ENCODE peak calls at places on chromosome 21, in ten cellular contexts. One of them, this sample, is unnamed.

GRCh38 chr21:25710550-25710949 is 24.2 kb downstream of the ATP5PF start:
- DNase-seq in frontal cortex: no peak
- DNase-seq in GM04503: no peak
- DNase-seq in stimulated activated CD8-positive, alpha-beta memory T cell treated with anti-CD3 and anti-CD28 coated beads, Interleukin-4, amount 100 ng/mL, for 1 hour: no peak
- DNase-seq in NCI-H1092: no peak
- DNase-seq in posterior cingulate gyrus: no peak
- DNase-seq in activated T-helper 1 cell treated with anti-CD3 and anti-CD28 coated beads, Interleukin-2, amount 50 U/mL, for 16 hours: no peak
- DNase-seq in AG09309: no peak
- DNase-seq in naive thymus-derived CD4-positive, alpha-beta T cell: no peak
- DNase-seq in Jurkat, Clone E6-1: no peak
- DNase-seq in this sample: no peak

GRCh38 chr21:43027846-43028731 is 47.5 kb downstream of the CBS start:
- DNase-seq in frontal cortex: no peak
- DNase-seq in GM04503: no peak
- DNase-seq in stimulated activated CD8-positive, alpha-beta memory T cell treated with anti-CD3 and anti-CD28 coated beads, Interleukin-4, amount 100 ng/mL, for 1 hour: no peak
- DNase-seq in NCI-H1092: no peak
- DNase-seq in posterior cingulate gyrus: no peak
- DNase-seq in activated T-helper 1 cell treated with anti-CD3 and anti-CD28 coated beads, Interleukin-2, amount 50 U/mL, for 16 hours: no peak
- DNase-seq in AG09309: no peak
- DNase-seq in naive thymus-derived CD4-positive, alpha-beta T cell: no peak
- DNase-seq in Jurkat, Clone E6-1: no peak
- DNase-seq in this sample: no peak

GRCh38 chr21:45033791-45034555 is 40.4 kb upstream of the ADARB1 start:
- DNase-seq in frontal cortex: no peak
- DNase-seq in GM04503: peak
- DNase-seq in stimulated activated CD8-positive, alpha-beta memory T cell treated with anti-CD3 and anti-CD28 coated beads, Interleukin-4, amount 100 ng/mL, for 1 hour: no peak
- DNase-seq in NCI-H1092: no peak
- DNase-seq in posterior cingulate gyrus: no peak
- DNase-seq in activated T-helper 1 cell treated with anti-CD3 and anti-CD28 coated beads, Interleukin-2, amount 50 U/mL, for 16 hours: no peak
- DNase-seq in AG09309: peak
- DNase-seq in naive thymus-derived CD4-positive, alpha-beta T cell: no peak
- DNase-seq in Jurkat, Clone E6-1: no peak
- DNase-seq in this sample: no peak

GRCh38 chr21:46160563-46161179 is 5.3 kb upstream of the FTCD start:
- DNase-seq in frontal cortex: no peak
- DNase-seq in GM04503: no peak
- DNase-seq in stimulated activated CD8-positive, alpha-beta memory T cell treated with anti-CD3 and anti-CD28 coated beads, Interleukin-4, amount 100 ng/mL, for 1 hour: no peak
- DNase-seq in NCI-H1092: no peak
- DNase-seq in posterior cingulate gyrus: no peak
- DNase-seq in activated T-helper 1 cell treated with anti-CD3 and anti-CD28 coated beads, Interleukin-2, amount 50 U/mL, for 16 hours: no peak
- DNase-seq in AG09309: no peak
- DNase-seq in naive thymus-derived CD4-positive, alpha-beta T cell: no peak
- DNase-seq in Jurkat, Clone E6-1: no peak
- DNase-seq in this sample: no peak

GRCh38 chr21:36962098-36962780 is 4.2 kb downstream of the HLCS start:
- DNase-seq in frontal cortex: no peak
- DNase-seq in GM04503: no peak
- DNase-seq in stimulated activated CD8-positive, alpha-beta memory T cell treated with anti-CD3 and anti-CD28 coated beads, Interleukin-4, amount 100 ng/mL, for 1 hour: no peak
- DNase-seq in NCI-H1092: no peak
- DNase-seq in posterior cingulate gyrus: no peak
- DNase-seq in activated T-helper 1 cell treated with anti-CD3 and anti-CD28 coated beads, Interleukin-2, amount 50 U/mL, for 16 hours: no peak
- DNase-seq in AG09309: no peak
- DNase-seq in naive thymus-derived CD4-positive, alpha-beta T cell: no peak
- DNase-seq in Jurkat, Clone E6-1: no peak
- DNase-seq in this sample: no peak

GRCh38 chr21:43277481-43278351 is 108.9 kb downstream of the CRYAA start:
- DNase-seq in frontal cortex: peak
- DNase-seq in GM04503: no peak
- DNase-seq in stimulated activated CD8-positive, alpha-beta memory T cell treated with anti-CD3 and anti-CD28 coated beads, Interleukin-4, amount 100 ng/mL, for 1 hour: no peak
- DNase-seq in NCI-H1092: no peak
- DNase-seq in posterior cingulate gyrus: peak
- DNase-seq in activated T-helper 1 cell treated with anti-CD3 and anti-CD28 coated beads, Interleukin-2, amount 50 U/mL, for 16 hours: no peak
- DNase-seq in AG09309: no peak
- DNase-seq in naive thymus-derived CD4-positive, alpha-beta T cell: no peak
- DNase-seq in Jurkat, Clone E6-1: no peak
- DNase-seq in this sample: no peak

GRCh38 chr21:43881283-43881682 is 16.3 kb downstream of the AGPAT3 start:
- DNase-seq in frontal cortex: no peak
- DNase-seq in GM04503: no peak
- DNase-seq in stimulated activated CD8-positive, alpha-beta memory T cell treated with anti-CD3 and anti-CD28 coated beads, Interleukin-4, amount 100 ng/mL, for 1 hour: no peak
- DNase-seq in NCI-H1092: no peak
- DNase-seq in posterior cingulate gyrus: no peak
- DNase-seq in activated T-helper 1 cell treated with anti-CD3 and anti-CD28 coated beads, Interleukin-2, amount 50 U/mL, for 16 hours: no peak
- DNase-seq in AG09309: no peak
- DNase-seq in naive thymus-derived CD4-positive, alpha-beta T cell: no peak
- DNase-seq in Jurkat, Clone E6-1: no peak
- DNase-seq in this sample: no peak

GRCh38 chr21:37564924-37565529 is 198.5 kb downstream of the DYRK1A start:
- DNase-seq in frontal cortex: no peak
- DNase-seq in GM04503: no peak
- DNase-seq in stimulated activated CD8-positive, alpha-beta memory T cell treated with anti-CD3 and anti-CD28 coated beads, Interleukin-4, amount 100 ng/mL, for 1 hour: no peak
- DNase-seq in NCI-H1092: peak
- DNase-seq in posterior cingulate gyrus: no peak
- DNase-seq in activated T-helper 1 cell treated with anti-CD3 and anti-CD28 coated beads, Interleukin-2, amount 50 U/mL, for 16 hours: no peak
- DNase-seq in AG09309: no peak
- DNase-seq in naive thymus-derived CD4-positive, alpha-beta T cell: no peak
- DNase-seq in Jurkat, Clone E6-1: no peak
- DNase-seq in this sample: no peak

GRCh38 chr21:42609806-42610205 is 43.6 kb upstream of the PDE9A start:
- DNase-seq in frontal cortex: no peak
- DNase-seq in GM04503: no peak
- DNase-seq in stimulated activated CD8-positive, alpha-beta memory T cell treated with anti-CD3 and anti-CD28 coated beads, Interleukin-4, amount 100 ng/mL, for 1 hour: no peak
- DNase-seq in NCI-H1092: no peak
- DNase-seq in posterior cingulate gyrus: no peak
- DNase-seq in activated T-helper 1 cell treated with anti-CD3 and anti-CD28 coated beads, Interleukin-2, amount 50 U/mL, for 16 hours: no peak
- DNase-seq in AG09309: no peak
- DNase-seq in naive thymus-derived CD4-positive, alpha-beta T cell: no peak
- DNase-seq in Jurkat, Clone E6-1: no peak
- DNase-seq in this sample: no peak

GRCh38 chr21:30430170-30430655 is at the start of gene KRTAP13-4:
- DNase-seq in frontal cortex: no peak
- DNase-seq in GM04503: no peak
- DNase-seq in stimulated activated CD8-positive, alpha-beta memory T cell treated with anti-CD3 and anti-CD28 coated beads, Interleukin-4, amount 100 ng/mL, for 1 hour: no peak
- DNase-seq in NCI-H1092: no peak
- DNase-seq in posterior cingulate gyrus: no peak
- DNase-seq in activated T-helper 1 cell treated with anti-CD3 and anti-CD28 coated beads, Interleukin-2, amount 50 U/mL, for 16 hours: no peak
- DNase-seq in AG09309: no peak
- DNase-seq in naive thymus-derived CD4-positive, alpha-beta T cell: no peak
- DNase-seq in Jurkat, Clone E6-1: no peak
- DNase-seq in this sample: no peak

GRCh38 chr21:17128132-17128531 is 384.7 kb upstream of the CXADR start:
- DNase-seq in frontal cortex: no peak
- DNase-seq in GM04503: no peak
- DNase-seq in stimulated activated CD8-positive, alpha-beta memory T cell treated with anti-CD3 and anti-CD28 coated beads, Interleukin-4, amount 100 ng/mL, for 1 hour: no peak
- DNase-seq in NCI-H1092: no peak
- DNase-seq in posterior cingulate gyrus: no peak
- DNase-seq in activated T-helper 1 cell treated with anti-CD3 and anti-CD28 coated beads, Interleukin-2, amount 50 U/mL, for 16 hours: no peak
- DNase-seq in AG09309: no peak
- DNase-seq in naive thymus-derived CD4-positive, alpha-beta T cell: no peak
- DNase-seq in Jurkat, Clone E6-1: no peak
- DNase-seq in this sample: no peak

GRCh38 chr21:41827951-41828883 is 50.9 kb downstream of the PRDM15 start:
- DNase-seq in frontal cortex: no peak
- DNase-seq in GM04503: no peak
- DNase-seq in stimulated activated CD8-positive, alpha-beta memory T cell treated with anti-CD3 and anti-CD28 coated beads, Interleukin-4, amount 100 ng/mL, for 1 hour: no peak
- DNase-seq in NCI-H1092: no peak
- DNase-seq in posterior cingulate gyrus: no peak
- DNase-seq in activated T-helper 1 cell treated with anti-CD3 and anti-CD28 coated beads, Interleukin-2, amount 50 U/mL, for 16 hours: no peak
- DNase-seq in AG09309: no peak
- DNase-seq in naive thymus-derived CD4-positive, alpha-beta T cell: no peak
- DNase-seq in Jurkat, Clone E6-1: no peak
- DNase-seq in this sample: no peak

GRCh38 chr21:22260274-22260673 is 1262.1 kb downstream of the NCAM2 start:
- DNase-seq in frontal cortex: no peak
- DNase-seq in GM04503: no peak
- DNase-seq in stimulated activated CD8-positive, alpha-beta memory T cell treated with anti-CD3 and anti-CD28 coated beads, Interleukin-4, amount 100 ng/mL, for 1 hour: no peak
- DNase-seq in NCI-H1092: no peak
- DNase-seq in posterior cingulate gyrus: no peak
- DNase-seq in activated T-helper 1 cell treated with anti-CD3 and anti-CD28 coated beads, Interleukin-2, amount 50 U/mL, for 16 hours: no peak
- DNase-seq in AG09309: no peak
- DNase-seq in naive thymus-derived CD4-positive, alpha-beta T cell: no peak
- DNase-seq in Jurkat, Clone E6-1: no peak
- DNase-seq in this sample: no peak

GRCh38 chr21:44888581-44889550 is 15.4 kb upstream of the PTTG1IP start:
- DNase-seq in frontal cortex: no peak
- DNase-seq in GM04503: no peak
- DNase-seq in stimulated activated CD8-positive, alpha-beta memory T cell treated with anti-CD3 and anti-CD28 coated beads, Interleukin-4, amount 100 ng/mL, for 1 hour: no peak
- DNase-seq in NCI-H1092: no peak
- DNase-seq in posterior cingulate gyrus: peak
- DNase-seq in activated T-helper 1 cell treated with anti-CD3 and anti-CD28 coated beads, Interleukin-2, amount 50 U/mL, for 16 hours: no peak
- DNase-seq in AG09309: no peak
- DNase-seq in naive thymus-derived CD4-positive, alpha-beta T cell: no peak
- DNase-seq in Jurkat, Clone E6-1: no peak
- DNase-seq in this sample: no peak

GRCh38 chr21:36538761-36539160 is 58.8 kb upstream of the CLDN14 start:
- DNase-seq in frontal cortex: no peak
- DNase-seq in GM04503: no peak
- DNase-seq in stimulated activated CD8-positive, alpha-beta memory T cell treated with anti-CD3 and anti-CD28 coated beads, Interleukin-4, amount 100 ng/mL, for 1 hour: no peak
- DNase-seq in NCI-H1092: no peak
- DNase-seq in posterior cingulate gyrus: no peak
- DNase-seq in activated T-helper 1 cell treated with anti-CD3 and anti-CD28 coated beads, Interleukin-2, amount 50 U/mL, for 16 hours: no peak
- DNase-seq in AG09309: no peak
- DNase-seq in naive thymus-derived CD4-positive, alpha-beta T cell: no peak
- DNase-seq in Jurkat, Clone E6-1: no peak
- DNase-seq in this sample: no peak

GRCh38 chr21:44416193-44416592 is 39.1 kb upstream of the LRRC3 start:
- DNase-seq in frontal cortex: no peak
- DNase-seq in GM04503: no peak
- DNase-seq in stimulated activated CD8-positive, alpha-beta memory T cell treated with anti-CD3 and anti-CD28 coated beads, Interleukin-4, amount 100 ng/mL, for 1 hour: no peak
- DNase-seq in NCI-H1092: no peak
- DNase-seq in posterior cingulate gyrus: peak
- DNase-seq in activated T-helper 1 cell treated with anti-CD3 and anti-CD28 coated beads, Interleukin-2, amount 50 U/mL, for 16 hours: no peak
- DNase-seq in AG09309: no peak
- DNase-seq in naive thymus-derived CD4-positive, alpha-beta T cell: no peak
- DNase-seq in Jurkat, Clone E6-1: no peak
- DNase-seq in this sample: no peak

GRCh38 chr21:45980271-45980670 is 1.3 kb upstream of the COL6A1 start:
- DNase-seq in frontal cortex: no peak
- DNase-seq in GM04503: no peak
- DNase-seq in stimulated activated CD8-positive, alpha-beta memory T cell treated with anti-CD3 and anti-CD28 coated beads, Interleukin-4, amount 100 ng/mL, for 1 hour: no peak
- DNase-seq in NCI-H1092: no peak
- DNase-seq in posterior cingulate gyrus: no peak
- DNase-seq in activated T-helper 1 cell treated with anti-CD3 and anti-CD28 coated beads, Interleukin-2, amount 50 U/mL, for 16 hours: no peak
- DNase-seq in AG09309: no peak
- DNase-seq in naive thymus-derived CD4-positive, alpha-beta T cell: no peak
- DNase-seq in Jurkat, Clone E6-1: no peak
- DNase-seq in this sample: no peak

GRCh38 chr21:39633770-39634181 is 21.0 kb downstream of the B3GALT5 start:
- DNase-seq in frontal cortex: no peak
- DNase-seq in GM04503: peak
- DNase-seq in stimulated activated CD8-positive, alpha-beta memory T cell treated with anti-CD3 and anti-CD28 coated beads, Interleukin-4, amount 100 ng/mL, for 1 hour: no peak
- DNase-seq in NCI-H1092: no peak
- DNase-seq in posterior cingulate gyrus: no peak
- DNase-seq in activated T-helper 1 cell treated with anti-CD3 and anti-CD28 coated beads, Interleukin-2, amount 50 U/mL, for 16 hours: no peak
- DNase-seq in AG09309: peak
- DNase-seq in naive thymus-derived CD4-positive, alpha-beta T cell: no peak
- DNase-seq in Jurkat, Clone E6-1: no peak
- DNase-seq in this sample: no peak

GRCh38 chr21:41816583-41817165 is 49.8 kb upstream of the RIPK4 start:
- DNase-seq in frontal cortex: peak
- DNase-seq in GM04503: no peak
- DNase-seq in stimulated activated CD8-positive, alpha-beta memory T cell treated with anti-CD3 and anti-CD28 coated beads, Interleukin-4, amount 100 ng/mL, for 1 hour: peak
- DNase-seq in NCI-H1092: peak
- DNase-seq in posterior cingulate gyrus: peak
- DNase-seq in activated T-helper 1 cell treated with anti-CD3 and anti-CD28 coated beads, Interleukin-2, amount 50 U/mL, for 16 hours: peak
- DNase-seq in AG09309: peak
- DNase-seq in naive thymus-derived CD4-positive, alpha-beta T cell: peak
- DNase-seq in Jurkat, Clone E6-1: peak
- DNase-seq in this sample: no peak

GRCh38 chr21:32189688-32190483 is 89.0 kb downstream of the MIS18A start:
- DNase-seq in frontal cortex: no peak
- DNase-seq in GM04503: no peak
- DNase-seq in stimulated activated CD8-positive, alpha-beta memory T cell treated with anti-CD3 and anti-CD28 coated beads, Interleukin-4, amount 100 ng/mL, for 1 hour: no peak
- DNase-seq in NCI-H1092: no peak
- DNase-seq in posterior cingulate gyrus: no peak
- DNase-seq in activated T-helper 1 cell treated with anti-CD3 and anti-CD28 coated beads, Interleukin-2, amount 50 U/mL, for 16 hours: no peak
- DNase-seq in AG09309: no peak
- DNase-seq in naive thymus-derived CD4-positive, alpha-beta T cell: no peak
- DNase-seq in Jurkat, Clone E6-1: peak
- DNase-seq in this sample: no peak

GRCh38 chr21:44878053-44878982 is 4.8 kb upstream of the PTTG1IP start:
- DNase-seq in frontal cortex: no peak
- DNase-seq in GM04503: no peak
- DNase-seq in stimulated activated CD8-positive, alpha-beta memory T cell treated with anti-CD3 and anti-CD28 coated beads, Interleukin-4, amount 100 ng/mL, for 1 hour: no peak
- DNase-seq in NCI-H1092: no peak
- DNase-seq in posterior cingulate gyrus: no peak
- DNase-seq in activated T-helper 1 cell treated with anti-CD3 and anti-CD28 coated beads, Interleukin-2, amount 50 U/mL, for 16 hours: no peak
- DNase-seq in AG09309: no peak
- DNase-seq in naive thymus-derived CD4-positive, alpha-beta T cell: no peak
- DNase-seq in Jurkat, Clone E6-1: no peak
- DNase-seq in this sample: no peak

GRCh38 chr21:30268608-30269197 is 14.0 kb downstream of the KRTAP24-1 start:
- DNase-seq in frontal cortex: no peak
- DNase-seq in GM04503: no peak
- DNase-seq in stimulated activated CD8-positive, alpha-beta memory T cell treated with anti-CD3 and anti-CD28 coated beads, Interleukin-4, amount 100 ng/mL, for 1 hour: no peak
- DNase-seq in NCI-H1092: no peak
- DNase-seq in posterior cingulate gyrus: no peak
- DNase-seq in activated T-helper 1 cell treated with anti-CD3 and anti-CD28 coated beads, Interleukin-2, amount 50 U/mL, for 16 hours: no peak
- DNase-seq in AG09309: no peak
- DNase-seq in naive thymus-derived CD4-positive, alpha-beta T cell: no peak
- DNase-seq in Jurkat, Clone E6-1: peak
- DNase-seq in this sample: no peak

GRCh38 chr21:17512245-17513213 is at the start of gene CXADR:
- DNase-seq in frontal cortex: peak
- DNase-seq in GM04503: no peak
- DNase-seq in stimulated activated CD8-positive, alpha-beta memory T cell treated with anti-CD3 and anti-CD28 coated beads, Interleukin-4, amount 100 ng/mL, for 1 hour: peak
- DNase-seq in NCI-H1092: peak
- DNase-seq in posterior cingulate gyrus: peak
- DNase-seq in activated T-helper 1 cell treated with anti-CD3 and anti-CD28 coated beads, Interleukin-2, amount 50 U/mL, for 16 hours: peak
- DNase-seq in AG09309: no peak
- DNase-seq in naive thymus-derived CD4-positive, alpha-beta T cell: peak
- DNase-seq in Jurkat, Clone E6-1: peak
- DNase-seq in this sample: peak

GRCh38 chr21:45893166-45894106 is 88.1 kb upstream of the COL6A1 start:
- DNase-seq in frontal cortex: no peak
- DNase-seq in GM04503: no peak
- DNase-seq in stimulated activated CD8-positive, alpha-beta memory T cell treated with anti-CD3 and anti-CD28 coated beads, Interleukin-4, amount 100 ng/mL, for 1 hour: no peak
- DNase-seq in NCI-H1092: no peak
- DNase-seq in posterior cingulate gyrus: peak
- DNase-seq in activated T-helper 1 cell treated with anti-CD3 and anti-CD28 coated beads, Interleukin-2, amount 50 U/mL, for 16 hours: no peak
- DNase-seq in AG09309: no peak
- DNase-seq in naive thymus-derived CD4-positive, alpha-beta T cell: no peak
- DNase-seq in Jurkat, Clone E6-1: no peak
- DNase-seq in this sample: no peak

GRCh38 chr21:35478096-35479080 is 429.3 kb upstream of the RUNX1 start:
- DNase-seq in frontal cortex: no peak
- DNase-seq in GM04503: no peak
- DNase-seq in stimulated activated CD8-positive, alpha-beta memory T cell treated with anti-CD3 and anti-CD28 coated beads, Interleukin-4, amount 100 ng/mL, for 1 hour: no peak
- DNase-seq in NCI-H1092: no peak
- DNase-seq in posterior cingulate gyrus: no peak
- DNase-seq in activated T-helper 1 cell treated with anti-CD3 and anti-CD28 coated beads, Interleukin-2, amount 50 U/mL, for 16 hours: no peak
- DNase-seq in AG09309: no peak
- DNase-seq in naive thymus-derived CD4-positive, alpha-beta T cell: no peak
- DNase-seq in Jurkat, Clone E6-1: no peak
- DNase-seq in this sample: no peak